ENCODE peak calls at places on chromosome 11, in five cellular contexts. G is stomach, Z is NCI-H774, E is H7, Y is HTR-8/SVneo. W is an unnamed sample.

GRCh38 chr11:62508336-62509058 is 38.1 kb downstream of the AHNAK start:
- DNase-seq in G (peak; percentile 78), Z (peak; percentile 41), E (peak; percentile 86), Y (no peak), W (peak; percentile 84)

GRCh38 chr11:94948070-94948617 is 25.2 kb downstream of the CWC15 start:
- DNase-seq in G (no peak), Z (no peak), E (no peak), Y (no peak), W (no peak)

GRCh38 chr11:12625438-12626071 is 48.7 kb upstream of the TEAD1 start:
- DNase-seq in G (no peak), Z (no peak), E (no peak), Y (no peak), W (no peak)

GRCh38 chr11:123594921-123595320 is 59.5 kb downstream of the SCN3B start:
- DNase-seq in G (no peak), Z (no peak), E (no peak), Y (no peak), W (no peak)

GRCh38 chr11:798093-798713 is at the start of gene SLC25A22:
- DNase-seq in G (peak; percentile 85), Z (peak; percentile 82), E (peak; percentile 99), Y (no peak), W (peak; percentile 83)

GRCh38 chr11:12269104-12269441 is 108.3 kb upstream of the PARVA start:
- DNase-seq in G (peak; percentile 57), Z (no peak), E (no peak), Y (peak; percentile 68), W (no peak)

GRCh38 chr11:60056349-60056969 is at the start of gene MS4A3:
- DNase-seq in G (no peak), Z (no peak), E (no peak), Y (no peak), W (no peak)

GRCh38 chr11:122931510-122931909 is 49.0 kb downstream of the JHY start:
- DNase-seq in G (no peak), Z (no peak), E (no peak), Y (no peak), W (no peak)

GRCh38 chr11:76553554-76554476 is 109.0 kb downstream of the EMSY start:
- DNase-seq in G (no peak), Z (no peak), E (no peak), Y (no peak), W (peak; percentile 14)

GRCh38 chr11:2762031-2762380 is 62.2 kb upstream of the KCNQ1OT1 start:
- DNase-seq in G (no peak), Z (no peak), E (no peak), Y (no peak), W (no peak)

GRCh38 chr11:112453601-112454577 is 193.2 kb upstream of the PLET1 start:
- DNase-seq in G (peak; percentile 47), Z (peak; percentile 11), E (peak; percentile 64), Y (no peak), W (peak; percentile 26)

W was measured in transverse colon.